ENCODE peak calls at places on chromosomes 6 and 20, in five cellular contexts. Y is neural progenitor cell, W is GM12878, O is GM12865, H is A549. D is an unnamed sample.

GRCh38 chr20:13554706-13555105 is 84.0 kb downstream of the TASP1 start:
- DNase-seq in H (no peak), O (no peak), Y (no peak), W (no peak), D (peak; percentile 80)

GRCh38 chr20:39954585-39954984 is 734.5 kb downstream of the MAFB start:
- DNase-seq in W (no peak), H (no peak), O (no peak), Y (no peak), D (no peak)

GRCh38 chr6:158849899-158850806 is 31.0 kb upstream of the EZR start:
- DNase-seq in H (peak; percentile 87), O (peak; percentile 40), Y (no peak), W (no peak), D (peak; percentile 97)

GRCh38 chr20:23782366-23782983 is 31.7 kb upstream of the CST1 start:
- DNase-seq in W (no peak), O (peak; percentile 28), H (peak; percentile 40), Y (peak; percentile 46), D (no peak)

GRCh38 chr6:113642714-113643442 is 214.3 kb upstream of the MARCKS start:
- DNase-seq in Y (no peak), O (peak; percentile 88), W (no peak), H (peak; percentile 35), D (no peak)

GRCh38 chr6:9504191-9504590 is 910.7 kb downstream of the TFAP2A start:
- DNase-seq in W (no peak), O (no peak), Y (no peak), H (no peak), D (no peak)

GRCh38 chr6:12608016-12608860 is 108.3 kb upstream of the PHACTR1 start:
- DNase-seq in O (peak; percentile 83), H (no peak), Y (no peak), W (peak; percentile 90), D (no peak)

GRCh38 chr6:97176468-97176867 is 106.5 kb downstream of the MMS22L start:
- DNase-seq in W (no peak), O (no peak), Y (no peak), H (no peak), D (no peak)

GRCh38 chr20:14992071-14992654 is 654.8 kb upstream of the FLRT3 start:
- DNase-seq in W (no peak), O (no peak), Y (no peak), H (peak; percentile 38), D (no peak)

GRCh38 chr6:1208876-1209275 is 103.0 kb upstream of the FOXQ1 start:
- DNase-seq in O (no peak), Y (no peak), H (no peak), W (no peak), D (peak; percentile 95)

GRCh38 chr20:43571771-43572170 is 12.9 kb downstream of the SGK2 start:
- DNase-seq in O (no peak), H (no peak), Y (no peak), W (no peak), D (no peak)

GRCh38 chr6:136782021-136782770 is 10.1 kb downstream of the MAP3K5 start:
- DNase-seq in H (no peak), W (no peak), O (no peak), Y (no peak), D (no peak)

GRCh38 chr6:87920245-87920644 is 127.4 kb upstream of the SPACA1 start:
- DNase-seq in Y (no peak), O (no peak), H (no peak), W (no peak), D (no peak)

GRCh38 chr20:3420211-3420707 is 12.8 kb upstream of the DNAAF9 start:
- DNase-seq in O (peak; percentile 87), W (peak; percentile 78), H (no peak), Y (no peak), D (no peak)

GRCh38 chr6:30507849-30508843 is 18.8 kb downstream of the HLA-E start:
- DNase-seq in H (no peak), W (no peak), Y (no peak), O (peak; percentile 84), D (no peak)

GRCh38 chr6:10425973-10426780 is 11.3 kb upstream of the TFAP2A start:
- DNase-seq in Y (peak; percentile 73), H (no peak), O (peak; percentile 79), W (no peak), D (no peak)

GRCh38 chr6:22057962-22058361 is 238.9 kb downstream of the PRL start:
- DNase-seq in W (no peak), Y (no peak), H (no peak), O (no peak), D (no peak)

GRCh38 chr6:4388675-4389074 is 253.3 kb upstream of the ECI2 start:
- DNase-seq in W (no peak), Y (peak; percentile 48), O (no peak), H (no peak), D (no peak)

GRCh38 chr20:32314768-32315167 is 37.3 kb downstream of the KIF3B start:
- DNase-seq in O (no peak), W (no peak), Y (no peak), H (no peak), D (no peak)

GRCh38 chr6:89818977-89819335 is 638 bp downstream of the MDN1 start:
- DNase-seq in H (no peak), W (no peak), O (peak; percentile 48), Y (peak; percentile 55), D (no peak)

GRCh38 chr6:99148761-99149160 is 200.7 kb downstream of the FAXC start:
- DNase-seq in H (no peak), W (no peak), O (no peak), Y (no peak), D (no peak)

GRCh38 chr20:54220722-54221121 is 12.8 kb downstream of the PFDN4 start:
- DNase-seq in O (no peak), Y (no peak), W (no peak), H (no peak), D (no peak)

GRCh38 chr20:54218470-54218869 is 10.6 kb downstream of the PFDN4 start:
- DNase-seq in H (no peak), O (no peak), W (no peak), Y (no peak), D (no peak)

GRCh38 chr20:54221383-54221782 is 13.5 kb downstream of the PFDN4 start:
- DNase-seq in Y (no peak), O (peak; percentile 9), H (no peak), W (no peak), D (no peak)

GRCh38 chr20:54217762-54218161 is 9.9 kb downstream of the PFDN4 start:
- DNase-seq in H (no peak), Y (no peak), O (no peak), W (no peak), D (no peak)

GRCh38 chr20:54219751-54220426 is 12.0 kb downstream of the PFDN4 start:
- DNase-seq in O (no peak), H (peak; percentile 46), Y (peak; percentile 59), W (no peak), D (no peak)
- TF ChIP-seq CTCF in O (peak; percentile 17), H (peak; percentile 87), Y (peak; percentile 73), W (peak; percentile 44), D (peak; percentile 72)

GRCh38 chr6:46022110-46022948 is 6.7 kb upstream of the CLIC5 start:
- DNase-seq in O (no peak), Y (no peak), W (no peak), H (no peak), D (no peak)

GRCh38 chr6:46024122-46024769 is 8.6 kb upstream of the CLIC5 start:
- DNase-seq in Y (no peak), O (no peak), H (no peak), W (no peak), D (no peak)

GRCh38 chr6:46026307-46026706 is 10.6 kb upstream of the CLIC5 start:
- DNase-seq in W (no peak), O (no peak), H (no peak), Y (no peak), D (no peak)

GRCh38 chr6:46023216-46023915 is 7.7 kb upstream of the CLIC5 start:
- DNase-seq in W (no peak), Y (no peak), H (no peak), O (no peak), D (no peak)

GRCh38 chr6:46025573-46025972 is 9.9 kb upstream of the CLIC5 start:
- DNase-seq in O (no peak), H (no peak), W (no peak), Y (no peak), D (no peak)
- H3K4me3 ChIP-seq in O (no peak overlapping the region), H (no peak overlapping the region), W (no peak overlapping the region), Y (no peak overlapping the region), D (no peak overlapping the region)

DNA sequence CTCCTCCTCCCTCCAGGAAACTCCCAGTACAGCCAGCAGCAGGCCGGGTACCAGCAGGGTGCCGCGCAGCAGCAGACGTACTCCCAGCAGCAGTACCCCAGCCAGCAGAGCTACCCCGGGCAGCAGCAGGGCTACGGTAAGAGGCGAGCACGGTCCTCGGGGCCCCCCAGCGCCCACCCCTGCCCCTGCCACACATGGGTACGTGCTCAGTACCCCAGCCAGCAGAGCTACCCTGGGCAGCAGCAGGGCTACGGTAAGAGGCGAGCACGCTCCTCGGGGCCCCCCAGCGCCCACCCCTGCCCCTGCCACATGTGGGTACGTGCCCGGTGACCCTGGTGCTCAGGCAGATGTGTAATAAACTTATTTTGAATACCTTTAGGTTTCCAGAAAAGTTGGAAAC is 10.2 kb upstream of the MTG2 start:
- DNase-seq in O (no peak), Y (no peak), W (no peak), H (no peak), D (no peak)
- TF ChIP-seq CTCF in O (no peak), Y (no peak), W (no peak), H (no peak), D (no peak)

GRCh38 chr6:143176090-143177021 is 115.7 kb downstream of the AIG1 start:
- DNase-seq in O (no peak), Y (no peak), H (no peak), W (no peak), D (no peak)
- H3K4me3 ChIP-seq in O (no peak overlapping the region), Y (no peak overlapping the region), H (no peak overlapping the region), W (no peak overlapping the region), D (no peak overlapping the region)

GRCh38 chr6:107869871-107870270 is 45.8 kb upstream of the SCML4 start:
- DNase-seq in H (no peak), O (no peak), W (no peak), Y (peak; percentile 67), D (no peak)
- TF ChIP-seq CTCF in H (no peak), O (no peak), W (no peak), Y (peak; percentile 40), D (peak; percentile 16)

D was measured in retinal pigment epithelial cell.